ENCODE peak calls at places on chromosomes 13 and 19, in five cellular contexts. H is A549, Q is H1, F is ovary, Y is K562. E is an unnamed sample.

GRCh38 chr19:38656171-38656981 is 8.9 kb downstream of the ACTN4 start:
- DNase-seq in Q (no peak), F (no peak), H (no peak), Y (no peak), E (no peak)

GRCh38 chr13:24307211-24308067 is 1.9 kb upstream of the C1QTNF9 start:
- DNase-seq in H (no peak), Q (no peak), Y (no peak), F (no peak), E (no peak)

GRCh38 chr13:112784811-112785418 is 95.1 kb downstream of the ATP11A start:
- DNase-seq in F (peak; percentile 7), Y (no peak), Q (no peak), H (no peak), E (no peak)

GRCh38 chr13:32423592-32423991 is 4.3 kb downstream of the N4BP2L1 start:
- DNase-seq in Y (peak; percentile 19), H (no peak), Q (no peak), F (no peak), E (no peak)

GRCh38 chr19:8333771-8334457 is 9.1 kb downstream of the KANK3 start:
- DNase-seq in Q (no peak), F (no peak), H (no peak), Y (no peak), E (peak; percentile 38)

GRCh38 chr13:30156270-30156669 is 151.1 kb downstream of the KATNAL1 start:
- DNase-seq in F (no peak), Y (no peak), H (no peak), Q (no peak), E (no peak)

GRCh38 chr13:51923983-51924539 is 62.3 kb downstream of the CCDC70 start:
- DNase-seq in Y (peak; percentile 30), F (no peak), H (peak; percentile 30), Q (no peak), E (peak; percentile 40)

GRCh38 chr13:109989155-109989554 is 202.8 kb upstream of the IRS2 start:
- DNase-seq in Y (no peak), H (no peak), Q (no peak), F (no peak), E (no peak)

GRCh38 chr13:98729526-98730057 is 22.9 kb downstream of the SLC15A1 start:
- DNase-seq in Q (no peak), H (no peak), F (no peak), Y (no peak), E (no peak)

GRCh38 chr13:97000295-97000925 is 6.1 kb upstream of the OXGR1 start:
- DNase-seq in H (no peak), Y (no peak), Q (no peak), F (no peak), E (no peak)

GRCh38 chr19:33558846-33559245 is 37.3 kb upstream of the PEPD start:
- DNase-seq in Y (no peak), Q (no peak), H (no peak), F (no peak), E (no peak)

GRCh38 chr13:110957181-110957884 is 42.5 kb upstream of the ANKRD10 start:
- DNase-seq in H (no peak), Y (no peak), Q (no peak), F (no peak), E (no peak)

GRCh38 chr19:38012944-38013343 is 105.9 kb downstream of the SIPA1L3 start:
- DNase-seq in Y (no peak), F (no peak), Q (no peak), H (no peak), E (no peak)

GRCh38 chr13:112333756-112334543 is 42.2 kb upstream of the SPACA7 start:
- DNase-seq in Y (peak; percentile 35), F (no peak), H (peak; percentile 28), Q (no peak), E (no peak)

GRCh38 chr13:49998714-49999624 is 2.1 kb downstream of the TRIM13 start:
- DNase-seq in Q (peak; percentile 67), Y (no peak), H (no peak), F (no peak), E (no peak)

GRCh38 chr13:114118086-114118762 is 14.2 kb downstream of the RASA3 start:
- DNase-seq in Y (no peak), Q (no peak), H (no peak), F (no peak), E (no peak)

GRCh38 chr19:42018503-42019193 is 24.6 kb upstream of the ATP1A3 start:
- DNase-seq in F (no peak), Q (no peak), Y (peak; percentile 76), H (no peak), E (no peak)

GRCh38 chr19:54159352-54160181 is at the start of gene LENG1:
- DNase-seq in H (peak; percentile 100), Q (peak; percentile 100), Y (peak; percentile 99), F (peak; percentile 100), E (peak; percentile 97)

GRCh38 chr13:97849305-97849704 is 104.2 kb upstream of the IPO5 start:
- DNase-seq in H (peak; percentile 13), Y (no peak), F (no peak), Q (no peak), E (peak; percentile 15)

GRCh38 chr13:27022571-27023311 is 148.9 kb downstream of the USP12 start:
- DNase-seq in Q (no peak), Y (peak; percentile 46), F (no peak), H (peak; percentile 41), E (no peak)

GRCh38 chr19:23783634-23784033 is 24.9 kb upstream of the ZNF681 start:
- DNase-seq in F (no peak), Y (no peak), H (no peak), Q (no peak), E (no peak)

GRCh38 chr13:110330491-110331001 is 23.5 kb downstream of the COL4A2 start:
- DNase-seq in Y (no peak), Q (no peak), F (no peak), H (no peak), E (no peak)

GRCh38 chr13:40109324-40109958 is 454.0 kb downstream of the COG6 start:
- DNase-seq in Q (no peak), Y (no peak), H (peak; percentile 5), F (no peak), E (no peak)

GRCh38 chr19:55304279-55304978 is 20.6 kb downstream of the BRSK1 start:
- DNase-seq in Y (peak; percentile 84), Q (no peak), F (no peak), H (peak; percentile 66), E (peak; percentile 74)

GRCh38 chr13:48579167-48579918 is 46.5 kb upstream of the RCBTB2 start:
- DNase-seq in H (no peak), Q (no peak), F (no peak), Y (no peak), E (no peak)

GRCh38 chr19:35740423-35741215 is 1.6 kb downstream of the IGFLR1 start:
- DNase-seq in Q (peak; percentile 93), F (peak; percentile 99), H (peak; percentile 100), Y (peak; percentile 98), E (peak; percentile 99)
- TF ChIP-seq EP300 in Q (no peak), F (peak; percentile 98), H (no peak), Y (no peak), E (no peak)

DNA sequence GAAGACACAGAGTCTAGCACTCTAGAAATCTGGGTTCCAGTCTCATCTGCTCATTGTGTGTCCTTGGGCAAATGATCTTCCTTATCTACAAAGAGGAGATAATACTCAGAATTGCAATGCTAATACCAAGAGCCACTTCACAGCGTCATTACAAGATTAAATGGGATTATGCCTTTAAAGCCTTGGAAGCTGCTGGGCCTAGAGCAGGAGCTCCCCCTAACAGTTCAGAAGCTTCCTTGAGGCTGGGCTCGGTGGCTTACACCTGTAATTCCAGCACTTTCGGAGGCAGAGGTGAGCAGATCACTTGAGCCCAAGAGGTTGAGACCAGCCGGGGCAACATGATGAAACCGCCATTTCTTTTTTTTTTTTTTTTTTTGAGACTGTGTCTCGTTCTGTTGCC is 27.6 kb downstream of the AP2S1 start:
- DNase-seq in Y (no peak), H (no peak), Q (no peak), F (no peak), E (no peak)
- TF ChIP-seq EP300 in Y (no peak), H (no peak), Q (no peak), F (no peak), E (no peak)

GRCh38 chr19:56538254-56538760 is 441 bp upstream of the ZFP28 start:
- DNase-seq in H (peak; percentile 89), Q (peak; percentile 75), F (peak; percentile 90), Y (no peak), E (peak; percentile 95)
- TF ChIP-seq EP300 in H (no peak), Q (no peak), F (no peak), Y (no peak), E (no peak)

GRCh38 chr13:42038661-42039456 is 9.6 kb upstream of the DGKH start:
- DNase-seq in Q (no peak), Y (no peak), F (no peak), H (no peak), E (no peak)

GRCh38 chr13:42039457-42039945 is 8.9 kb upstream of the DGKH start:
- DNase-seq in H (peak; percentile 20), Y (no peak), F (no peak), Q (no peak), E (peak; percentile 24)

GRCh38 chr13:42041017-42041683 is 7.3 kb upstream of the DGKH start:
- DNase-seq in H (peak; percentile 16), Q (no peak), Y (peak; percentile 22), F (peak; percentile 35), E (peak; percentile 76)

GRCh38 chr13:42040730-42041016 is 7.8 kb upstream of the DGKH start:
- DNase-seq in H (no peak), Q (no peak), F (no peak), Y (peak; percentile 27), E (no peak)

DNA sequence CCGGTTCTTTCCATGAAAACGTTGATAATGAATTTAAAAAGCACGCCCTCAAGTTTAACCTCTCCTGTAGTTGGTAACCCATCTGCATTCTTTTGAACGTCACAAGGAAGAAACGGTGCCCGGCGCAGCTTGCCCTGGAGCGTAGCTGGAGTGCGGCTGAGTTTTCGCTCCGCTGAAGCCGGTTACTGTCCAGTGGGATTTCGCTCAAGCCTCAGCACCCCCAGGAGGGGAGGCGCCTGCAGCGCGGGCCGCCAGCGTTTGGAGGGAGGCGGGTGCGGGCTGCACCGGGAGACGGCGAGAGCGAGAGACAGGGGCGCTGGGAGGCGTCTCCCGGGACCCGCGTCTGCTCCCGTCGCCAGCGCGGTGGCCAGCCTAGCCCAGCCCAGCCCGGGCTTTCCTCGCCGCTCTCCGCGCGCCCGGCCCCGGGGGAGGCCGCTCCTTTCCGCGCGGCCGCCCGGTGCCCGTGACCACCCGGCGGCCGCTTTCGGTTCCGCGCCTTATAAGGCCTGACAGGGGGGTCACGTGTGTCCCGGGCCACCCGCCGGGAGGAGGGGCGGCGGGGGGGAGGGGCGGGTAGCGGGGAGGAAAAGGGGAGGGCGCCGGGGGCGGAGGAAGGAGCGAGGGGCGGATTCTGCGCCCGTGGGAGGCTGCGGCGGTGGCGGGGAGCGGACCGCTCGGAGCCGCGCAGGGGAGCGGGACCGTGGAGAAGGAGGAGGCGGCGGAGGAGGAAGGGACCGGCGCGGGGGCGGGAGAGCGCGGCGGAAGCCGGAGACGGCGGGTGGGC is 8.3 kb upstream of the DGKH start:
- DNase-seq in F (peak; percentile 91), Q (no peak), Y (peak; percentile 94), H (peak; percentile 67), E (peak; percentile 99)
- TF ChIP-seq EP300 in F (no peak), Q (no peak), Y (no peak), H (no peak), E (no peak)

DNA sequence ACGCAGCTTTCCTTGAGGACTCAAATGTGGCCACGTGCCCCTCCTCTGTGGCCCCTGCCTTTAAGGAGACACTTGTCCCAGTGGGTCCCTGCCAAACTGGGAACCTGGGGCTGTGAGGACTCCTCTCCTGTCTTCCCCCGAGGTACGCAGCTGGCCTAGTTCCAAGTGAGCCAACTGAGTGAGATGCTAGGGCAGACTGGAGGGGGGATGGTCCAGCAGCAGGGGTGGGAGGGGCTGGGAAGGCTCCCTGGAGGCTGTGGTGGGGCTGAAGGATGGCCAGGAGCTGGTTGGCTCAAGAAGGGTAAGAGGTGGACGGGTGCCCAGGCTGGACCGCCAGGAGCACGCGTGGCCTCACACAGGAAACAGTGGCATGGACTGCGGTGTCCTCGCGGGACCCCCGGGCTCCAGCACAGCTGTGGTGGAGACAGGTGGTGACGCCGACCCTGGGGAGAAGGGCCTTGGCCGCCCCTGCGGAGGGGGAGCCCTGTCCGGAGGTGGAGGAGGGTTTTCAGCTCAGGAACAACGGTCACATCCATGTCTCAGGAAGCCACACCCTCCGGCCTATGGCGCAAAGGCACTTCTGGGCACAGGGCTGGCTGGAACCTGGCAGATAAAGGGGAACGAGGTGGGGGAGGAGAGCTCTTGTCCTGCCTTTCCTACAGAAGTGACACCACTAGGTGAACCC is 45.8 kb downstream of the MLLT1 start:
- DNase-seq in Q (no peak), H (no peak), F (no peak), Y (no peak), E (peak; percentile 68)
- TF ChIP-seq EP300 in Q (no peak), H (no peak), F (no peak), Y (no peak), E (no peak)